ENCODE peak calls at places on chromosomes 6 and 20, in eight cellular contexts. N, V, Z, E, Y, H, U and D are unnamed samples. For H3K4me1 and H3K9me3, the result is how much of the 10 kb centered on the place peaks cover.

GRCh38 chr6:32829495-32829894 is 9.0 kb downstream of the TAP2 start:
- DNase-seq in E (no peak), Z (no peak), N (no peak), H (no peak), V (no peak), Y (no peak), U (no peak), D (no peak)

GRCh38 chr20:3804254-3804751 is 8.2 kb downstream of the CDC25B start:
- DNase-seq in Z (no peak), E (no peak), H (no peak), Y (peak), U (no peak), V (no peak), N (no peak), D (no peak)

GRCh38 chr20:21353236-21353635 is 44.1 kb downstream of the NKX2-4 start:
- DNase-seq in E (no peak), N (no peak), V (no peak), Y (no peak), U (no peak), Z (no peak), H (no peak), D (no peak)

GRCh38 chr20:46222521-46223007 is 85.7 kb downstream of the CDH22 start:
- DNase-seq in H (peak), Y (peak), Z (no peak), V (peak), U (peak), N (no peak), E (no peak), D (no peak)

GRCh38 chr6:75478929-75479328 is 14.7 kb downstream of the FILIP1 start:
- DNase-seq in V (no peak), Z (no peak), H (no peak), Y (no peak), U (no peak), E (no peak), N (no peak), D (no peak)

GRCh38 chr6:10330515-10330914 is 84.4 kb downstream of the TFAP2A start:
- DNase-seq in Z (no peak), E (no peak), H (no peak), V (no peak), N (no peak), U (no peak), Y (no peak), D (no peak)

GRCh38 chr6:52299598-52300144 is 15.1 kb upstream of the MCM3 start:
- DNase-seq in Y (no peak), U (no peak), N (no peak), H (no peak), Z (no peak), E (no peak), V (no peak), D (no peak)

GRCh38 chr20:10216146-10216741 is 2.4 kb upstream of the SNAP25 start:
- DNase-seq in V (no peak), U (peak), H (no peak), Y (no peak), E (no peak), Z (no peak), N (no peak), D (no peak)

GRCh38 chr20:373171-373890 is 7.2 kb upstream of the TRIB3 start:
- DNase-seq in V (no peak), Z (no peak), E (no peak), N (no peak), Y (no peak), H (peak), U (no peak), D (peak)

GRCh38 chr20:38999965-39000910 is 38.1 kb downstream of the DHX35 start:
- DNase-seq in V (no peak), U (no peak), H (no peak), E (no peak), Z (no peak), N (no peak), Y (no peak), D (no peak)

GRCh38 chr6:28537065-28537464 is 11.4 kb downstream of the GPX5 start:
- DNase-seq in V (no peak), N (no peak), E (no peak), U (peak), Z (no peak), H (no peak), Y (no peak), D (no peak)

GRCh38 chr20:58344741-58345140 is 35.2 kb downstream of the RAB22A start:
- DNase-seq in U (no peak), Z (no peak), H (no peak), E (no peak), V (no peak), N (no peak), Y (no peak), D (no peak)

GRCh38 chr20:53699085-53699717 is 105.6 kb upstream of the ZNF217 start:
- DNase-seq in H (no peak), V (no peak), Y (no peak), N (no peak), Z (no peak), U (no peak), E (no peak), D (no peak)

GRCh38 chr6:116157391-116157790 is 31.5 kb upstream of the COL10A1 start:
- DNase-seq in N (no peak), E (no peak), Y (no peak), U (no peak), V (no peak), Z (no peak), H (no peak), D (no peak)

GRCh38 chr20:4014031-4014474 is 1.3 kb downstream of the RNF24 start:
- DNase-seq in Y (no peak), N (no peak), U (peak), H (peak), E (no peak), V (no peak), Z (peak), D (no peak)

GRCh38 chr6:5851261-5851757 is 155.4 kb downstream of the NRN1 start:
- DNase-seq in Z (no peak), V (peak), Y (no peak), N (no peak), E (no peak), U (peak), H (peak), D (peak)

GRCh38 chr6:108584323-108584722 is 23.6 kb downstream of the FOXO3 start:
- DNase-seq in E (no peak), H (no peak), N (no peak), U (no peak), V (no peak), Z (no peak), Y (no peak), D (no peak)

GRCh38 chr6:109446072-109446471 is 5.5 kb downstream of the SMPD2 start:
- DNase-seq in Z (no peak), N (no peak), U (no peak), H (no peak), Y (no peak), V (no peak), E (no peak), D (no peak)

GRCh38 chr20:41643504-41643938 is 25.3 kb upstream of the CHD6 start:
- DNase-seq in V (no peak), N (no peak), U (peak), E (no peak), Z (no peak), Y (no peak), H (peak), D (no peak)

GRCh38 chr6:79604583-79605037 is 26.5 kb upstream of the SH3BGRL2 start:
- DNase-seq in N (no peak), U (no peak), E (no peak), V (no peak), H (no peak), Y (no peak), Z (no peak), D (no peak)

GRCh38 chr6:27545271-27546046 is 72.6 kb upstream of the ZNF184 start:
- DNase-seq in Z (no peak), Y (no peak), E (no peak), U (peak), N (no peak), V (no peak), H (peak), D (no peak)

GRCh38 chr6:105601541-105602174 is 198.8 kb upstream of the PREP start:
- DNase-seq in V (peak), U (no peak), N (peak), E (no peak), Z (peak), Y (peak), H (peak), D (no peak)

GRCh38 chr20:53576586-53577318 is 16.9 kb downstream of the ZNF217 start:
- DNase-seq in Y (no peak), H (no peak), V (no peak), E (no peak), N (no peak), Z (no peak), U (no peak), D (peak)

GRCh38 chr6:161261325-161261724 is 12.5 kb downstream of the AGPAT4 start:
- DNase-seq in Y (no peak), E (no peak), U (no peak), Z (no peak), H (no peak), N (no peak), V (no peak), D (no peak)

GRCh38 chr6:117167520-117168271 is 97.7 kb upstream of the VGLL2 start:
- DNase-seq in U (peak), Z (no peak), V (no peak), N (no peak), H (no peak), Y (peak), E (no peak), D (no peak)

GRCh38 chr6:29696147-29697129 is 15.5 kb upstream of the ZFP57 start:
- DNase-seq in E (no peak), N (no peak), U (peak), V (no peak), Z (no peak), Y (no peak), H (no peak), D (no peak)

GRCh38 chr6:86856937-86857563 is 80.3 kb upstream of the HTR1E start:
- DNase-seq in H (peak), N (no peak), V (no peak), Y (no peak), U (peak), E (peak), Z (peak), D (no peak)

GRCh38 chr20:9978395-9979004 is 56.3 kb upstream of the ANKEF1 start:
- DNase-seq in Z (peak), V (no peak), N (no peak), E (peak), H (peak), Y (no peak), U (peak), D (peak)

GRCh38 chr6:44627091-44627878 is 239.8 kb downstream of the CDC5L start:
- DNase-seq in U (peak), V (peak), N (peak), Z (no peak), H (peak), Y (peak), E (no peak), D (no peak)

GRCh38 chr20:31833130-31833930 is 12.1 kb downstream of the FOXS1 start:
- DNase-seq in N (no peak), H (peak), E (peak), U (peak), V (peak), Z (peak), Y (peak), D (peak)

GRCh38 chr20:17372831-17373440 is 146.1 kb downstream of the PCSK2 start:
- DNase-seq in V (no peak), Y (no peak), N (no peak), H (no peak), Z (no peak), E (no peak), U (no peak), D (no peak)

GRCh38 chr6:138242987-138243592 is 24.8 kb upstream of the PBOV1 start:
- DNase-seq in E (no peak), Z (no peak), H (no peak), V (no peak), Y (no peak), N (no peak), U (no peak), D (no peak)

GRCh38 chr6:89311853-89312531 is 3.1 kb downstream of the GABRR2 start:
- DNase-seq in Y (peak), H (peak), V (peak), Z (peak), U (peak), N (peak), E (peak), D (no peak)

GRCh38 chr20:8131598-8132014 is 460 bp upstream of the PLCB1 start:
- DNase-seq in U (no peak), E (no peak), Z (no peak), H (no peak), V (no peak), N (no peak), Y (no peak), D (no peak)

GRCh38 chr6:161308075-161308655 is 34.3 kb upstream of the AGPAT4 start:
- DNase-seq in V (no peak), Z (no peak), U (no peak), N (no peak), Y (no peak), H (no peak), E (no peak), D (no peak)

GRCh38 chr20:8722277-8722928 is 346.5 kb upstream of the PLCB4 start:
- DNase-seq in N (no peak), E (peak), Z (peak), Y (no peak), V (no peak), U (peak), H (peak), D (no peak)

GRCh38 chr6:148807784-148808183 is 61.0 kb downstream of the UST start:
- DNase-seq in U (no peak), V (no peak), Z (no peak), Y (no peak), E (no peak), N (no peak), H (no peak), D (no peak)

GRCh38 chr6:107576852-107577251 is 86.9 kb downstream of the SOBP start:
- DNase-seq in U (no peak), V (no peak), H (no peak), N (no peak), Y (no peak), E (no peak), Z (no peak), D (no peak)

GRCh38 chr6:157405986-157406385 is 25.0 kb downstream of the ZDHHC14 start:
- DNase-seq in Z (no peak), U (no peak), E (no peak), Y (no peak), N (no peak), V (no peak), H (no peak), D (no peak)

DNA sequence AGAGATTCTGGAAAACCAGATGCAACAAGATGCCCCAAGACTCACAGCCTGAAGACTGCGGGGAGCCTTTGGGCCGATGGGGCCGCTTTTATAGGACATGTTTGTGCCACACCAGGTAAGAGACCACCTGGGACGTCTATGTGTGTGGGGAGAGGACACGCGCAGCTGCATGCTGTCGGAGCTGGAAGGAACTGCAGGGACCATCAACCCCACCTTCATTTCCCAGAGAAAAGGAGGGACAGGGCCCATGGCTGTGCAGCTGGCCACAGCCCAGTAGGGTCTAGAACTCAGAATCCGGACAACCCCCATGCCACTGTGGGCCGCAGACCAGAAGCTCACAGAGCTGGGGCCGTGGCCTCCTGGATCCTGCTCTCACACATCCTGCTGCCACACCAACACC is 100.3 kb upstream of the MPC1 start:
- DNase-seq in Y (peak), E (no peak), U (no peak), H (no peak), N (no peak), V (peak), Z (no peak), D (no peak)
- H3K4me1 ChIP-seq in Y (under half), E (under half), U (under half), H (under half), N (under half), V (under half), Z (under half), D (under half)

GRCh38 chr6:16319813-16320532 is 81.6 kb downstream of the GMPR start:
- DNase-seq in V (peak), E (no peak), U (no peak), Y (peak), N (peak), H (peak), Z (no peak), D (peak)
- H3K4me3 ChIP-seq in V (peak), E (no peak), U (no peak), Y (peak), N (peak), H (no peak), Z (no peak), D (peak)

DNA sequence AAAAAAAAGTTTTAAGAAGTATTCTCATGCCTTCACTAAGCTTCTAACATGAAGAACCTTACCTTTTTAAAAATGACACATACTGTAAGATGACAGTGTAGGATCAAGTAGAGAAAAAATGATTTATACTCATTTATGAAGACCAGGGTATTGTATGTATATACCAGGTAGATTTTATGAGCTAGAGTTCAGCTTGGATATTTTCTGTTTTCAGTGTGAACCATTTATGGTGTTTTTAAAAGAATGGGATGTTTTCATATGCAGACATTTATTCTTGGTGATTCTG is 24.4 kb downstream of the DUSP22 start:
- DNase-seq in Z (no peak), H (no peak), E (no peak), Y (no peak), V (no peak), N (no peak), U (no peak), D (no peak)
- H3K9me3 ChIP-seq in Z (under half), H (under half), E (half or more), Y (under half), V (under half), N (under half), U (under half), D (under half)

GRCh38 chr6:66086532-66086931 is 379.5 kb upstream of the EYS start:
- DNase-seq in Z (no peak), Y (no peak), H (no peak), U (no peak), N (no peak), V (no peak), E (no peak), D (no peak)
- H3K4me1 ChIP-seq in Z (under half), Y (under half), H (under half), U (under half), N (under half), V (under half), E (under half), D (under half)

DNA sequence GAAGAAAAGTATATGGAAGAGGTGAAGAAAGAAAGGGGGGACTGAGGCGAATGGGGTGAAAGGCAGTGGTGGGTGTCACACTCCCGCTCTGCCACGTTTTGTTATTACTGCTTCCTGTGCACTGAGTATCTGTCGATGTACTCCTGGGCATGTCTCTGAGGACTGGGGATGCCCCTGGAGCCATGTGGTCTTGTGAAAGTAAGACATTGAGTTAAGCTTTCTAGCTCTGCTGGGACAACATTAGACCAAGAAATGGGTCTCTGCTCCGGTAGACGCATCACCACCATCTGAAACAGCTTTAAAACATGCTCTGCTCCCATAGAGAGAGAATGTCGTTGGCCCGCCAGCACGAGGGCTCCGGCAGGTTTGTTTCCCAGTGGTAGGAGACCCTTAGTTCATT is 40.0 kb downstream of the IRF4 start:
- DNase-seq in Y (no peak), V (no peak), E (no peak), N (no peak), Z (no peak), H (no peak), U (no peak), D (no peak)
- H3K4me3 ChIP-seq in Y (no peak), V (no peak), E (no peak), N (no peak), Z (no peak), H (no peak), U (no peak), D (no peak)

GRCh38 chr6:150235218-150235617 is 92.4 kb downstream of the PPP1R14C start:
- DNase-seq in V (no peak), E (no peak), N (no peak), U (no peak), Z (no peak), Y (no peak), H (no peak), D (no peak)
- H3K9me3 ChIP-seq in V (under half), E (under half), N (under half), U (under half), Z (under half), Y (under half), H (under half), D (under half)

DNA sequence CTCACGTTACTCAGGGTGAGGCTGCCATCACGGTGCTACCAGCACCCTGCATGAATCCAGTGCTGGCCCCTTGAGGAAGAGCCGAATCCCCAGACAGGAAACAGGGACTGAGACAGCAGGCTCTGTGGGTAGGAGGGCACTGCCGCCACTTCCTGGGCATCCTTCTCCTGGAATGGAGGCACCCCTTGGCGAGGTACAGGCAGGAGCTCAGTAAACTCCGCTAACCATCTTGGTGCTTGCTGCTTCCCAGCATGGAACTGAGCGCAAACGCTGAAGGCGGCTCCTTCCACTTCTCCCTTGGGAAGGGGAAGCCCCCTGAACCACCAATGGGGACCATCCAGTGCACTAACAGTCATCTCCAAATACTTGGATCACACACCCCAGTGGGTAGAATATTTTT is 13.5 kb upstream of the CCDC167 start:
- DNase-seq in V (no peak), E (no peak), Z (no peak), Y (no peak), H (no peak), U (no peak), N (no peak), D (no peak)
- H3K4me1 ChIP-seq in V (under half), E (half or more), Z (under half), Y (under half), H (under half), U (half or more), N (under half), D (half or more)

GRCh38 chr6:162674452-162674851 is 53.1 kb downstream of the PRKN start:
- DNase-seq in Y (no peak), N (no peak), Z (no peak), H (no peak), U (no peak), E (no peak), V (no peak), D (no peak)
- H3K4me3 ChIP-seq in Y (no peak), N (no peak), Z (no peak), H (no peak), U (no peak), E (no peak), V (no peak), D (no peak)